ENCODE peak calls at places on chromosomes 3 and 15, in ten cellular contexts. U, L, J, R, I, F, M, B, O and W are unnamed samples.

GRCh38 chr15:29050870-29051269 is 165.1 kb downstream of the APBA2 start:
- DNase-seq in U (no peak), L (no peak), J (no peak), R (no peak), I (no peak), F (no peak), M (no peak), B (no peak), O (no peak), W (no peak)

GRCh38 chr3:150830094-150830681 is 67.2 kb upstream of the SIAH2 start:
- DNase-seq in U (no peak), L (peak), J (no peak), R (no peak), I (no peak), F (no peak), M (no peak), B (no peak), O (no peak), W (no peak)

GRCh38 chr3:179775416-179776122 is 122.7 kb downstream of the USP13 start:
- DNase-seq in U (no peak), L (no peak), J (no peak), R (no peak), I (peak), F (no peak), M (no peak), B (no peak), O (no peak), W (no peak)

GRCh38 chr3:194364652-194365434 is 4.7 kb downstream of the LRRC15 start:
- DNase-seq in U (no peak), L (no peak), J (no peak), R (peak), I (peak), F (no peak), M (no peak), B (no peak), O (no peak), W (no peak)

GRCh38 chr3:13537926-13538325 is 11.0 kb upstream of the FBLN2 start:
- DNase-seq in U (no peak), L (no peak), J (no peak), R (no peak), I (no peak), F (peak), M (no peak), B (no peak), O (no peak), W (no peak)

GRCh38 chr3:74613566-74613965 is 893 bp downstream of the CNTN3 start:
- DNase-seq in U (no peak), L (no peak), J (no peak), R (peak), I (no peak), F (no peak), M (peak), B (no peak), O (no peak), W (no peak)

GRCh38 chr3:87900061-87900460 is 158.7 kb downstream of the CGGBP1 start:
- DNase-seq in U (no peak), L (no peak), J (no peak), R (no peak), I (no peak), F (no peak), M (no peak), B (no peak), O (no peak), W (no peak)

GRCh38 chr3:119579366-119580147 is at the start of gene ADPRH:
- DNase-seq in U (peak), L (peak), J (peak), R (peak), I (peak), F (peak), M (peak), B (peak), O (peak), W (peak)

GRCh38 chr15:53962646-53963561 is 15.3 kb upstream of the UNC13C start:
- DNase-seq in U (no peak), L (peak), J (no peak), R (peak), I (no peak), F (no peak), M (peak), B (no peak), O (no peak), W (peak)

DNA sequence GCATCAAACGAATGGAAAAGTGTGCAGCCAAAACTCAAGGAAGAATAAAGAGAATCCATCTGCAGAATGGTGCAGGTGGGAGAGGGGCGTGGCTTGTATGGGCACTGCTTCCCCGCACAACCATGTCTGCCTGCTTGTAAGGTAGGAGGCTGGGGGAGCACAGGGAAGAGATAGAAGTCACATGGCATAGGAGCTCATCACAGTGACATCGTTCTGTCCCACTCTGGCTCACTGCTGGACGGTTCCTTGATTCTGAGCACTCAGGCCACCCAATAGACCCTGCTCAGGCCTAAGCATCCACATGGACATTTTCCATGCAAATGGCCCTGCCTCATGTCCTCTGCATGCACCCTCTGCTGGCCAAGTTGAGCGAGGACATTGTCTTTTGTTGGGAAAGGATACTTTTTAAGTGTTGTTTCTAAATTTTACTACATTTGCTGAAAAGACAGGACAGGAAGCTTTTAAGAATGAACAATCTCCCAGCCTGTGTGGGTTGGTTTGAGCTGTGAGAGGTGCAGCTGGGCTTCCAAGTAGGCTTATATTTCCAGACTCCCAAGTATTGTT is 3.1 kb downstream of the MYLK start:
- DNase-seq in U (no peak), L (no peak), J (no peak), R (peak), I (no peak), F (peak), M (no peak), B (no peak), O (no peak), W (no peak)
- TF ChIP-seq CTCF in U (no peak), L (peak), J (peak), R (peak), I (peak), F (peak), M (no peak), B (peak), O (no peak), W (no peak)

DNA sequence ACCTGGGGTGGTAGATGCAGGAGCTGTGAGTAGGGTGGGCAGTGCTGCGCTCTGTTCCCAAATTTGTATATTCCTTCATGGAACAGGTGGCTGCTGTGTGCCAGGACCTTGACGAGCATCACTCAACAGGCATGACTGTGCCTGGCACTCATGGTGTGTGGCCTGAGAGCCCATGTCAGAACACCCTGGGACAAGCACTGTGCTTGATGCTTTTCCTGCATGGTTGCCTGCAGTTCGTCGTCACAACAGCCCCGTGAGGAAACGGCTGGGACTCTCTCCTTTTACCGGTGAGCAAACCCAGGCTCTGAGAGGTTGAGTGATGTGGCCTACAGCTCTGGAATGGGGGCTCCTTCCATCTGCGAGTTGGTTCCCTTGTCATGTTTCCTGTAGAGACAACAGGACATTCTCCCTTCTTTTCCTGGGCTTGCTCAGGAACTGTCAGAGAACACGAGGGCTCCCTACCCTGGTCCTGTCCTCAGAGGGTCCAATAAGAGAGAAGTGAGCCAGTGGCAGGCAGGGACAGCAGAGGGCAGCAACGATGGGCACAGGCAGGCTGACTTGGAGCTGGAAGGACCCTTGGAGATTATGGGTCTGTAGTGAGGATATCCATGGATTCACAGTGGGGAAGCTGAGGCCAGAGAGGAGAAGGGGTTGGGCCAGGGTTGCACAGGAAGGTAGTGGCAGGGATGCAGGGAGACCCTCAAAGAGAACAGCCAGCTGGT is 37.4 kb downstream of the PRKCD start:
- DNase-seq in U (no peak), L (no peak), J (no peak), R (no peak), I (no peak), F (no peak), M (no peak), B (no peak), O (no peak), W (no peak)
- TF ChIP-seq CTCF in U (no peak), L (no peak), J (no peak), R (no peak), I (no peak), F (no peak), M (no peak), B (no peak), O (no peak), W (no peak)

DNA sequence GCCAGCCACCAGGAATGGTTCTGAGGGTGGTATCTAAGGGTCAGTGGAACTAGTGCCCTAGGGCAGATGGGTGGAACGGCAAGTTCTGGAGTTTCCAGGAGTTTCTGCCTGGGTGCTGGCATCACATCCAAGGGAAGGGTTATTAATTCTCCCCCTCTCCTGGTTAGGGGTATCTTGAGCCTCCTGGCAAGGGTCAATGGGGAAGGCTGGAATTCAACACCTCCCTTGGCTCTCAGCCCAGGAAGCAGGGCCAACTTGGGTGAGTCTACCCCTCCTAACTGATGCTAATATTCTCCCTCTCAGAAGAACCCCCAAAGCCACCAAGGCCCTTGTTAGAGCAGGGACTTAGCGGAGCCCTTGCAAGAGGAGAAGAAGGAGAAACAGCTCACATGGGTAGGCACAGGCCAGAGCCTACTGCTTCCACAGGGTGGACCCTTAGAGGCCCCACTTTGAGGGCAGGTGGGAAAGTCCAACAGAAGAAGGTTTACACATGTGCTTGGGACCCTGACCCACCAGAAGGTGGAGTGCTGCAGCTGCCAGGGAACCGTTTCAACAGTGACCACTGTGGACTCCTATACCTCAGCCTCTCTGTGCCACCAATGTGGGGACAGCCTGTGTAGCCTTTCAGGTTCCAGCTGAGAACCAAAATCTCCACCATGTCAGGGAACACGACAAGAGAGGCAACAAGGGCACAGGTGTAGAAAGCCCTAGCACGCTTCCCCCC is 3.3 kb downstream of the TMEM115 start:
- DNase-seq in U (no peak), L (no peak), J (no peak), R (peak), I (no peak), F (no peak), M (peak), B (no peak), O (no peak), W (no peak)
- TF ChIP-seq CTCF in U (no peak), L (no peak), J (no peak), R (no peak), I (no peak), F (no peak), M (no peak), B (no peak), O (no peak), W (no peak)

DNA sequence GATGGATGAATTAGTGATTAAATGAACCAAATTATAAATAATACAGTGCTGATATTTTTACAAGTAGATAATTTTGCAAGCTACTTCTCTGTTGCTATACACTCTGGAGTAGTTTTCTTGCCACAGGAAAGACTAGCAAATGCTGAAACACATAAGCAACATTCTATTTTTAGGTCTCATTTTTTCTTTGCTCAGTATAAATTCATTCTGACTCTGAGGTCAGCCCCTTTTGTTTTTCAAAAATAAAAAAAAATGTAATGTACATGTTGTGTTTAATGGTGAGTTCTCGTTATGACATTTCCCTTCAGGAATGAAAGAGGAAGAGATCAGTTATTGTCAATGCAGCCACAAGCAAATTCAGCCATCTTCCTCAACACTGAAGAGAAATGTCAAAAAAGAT is 24.9 kb downstream of the GJD2 start:
- DNase-seq in U (no peak), L (no peak), J (no peak), R (no peak), I (no peak), F (no peak), M (no peak), B (no peak), O (no peak), W (no peak)
- TF ChIP-seq CTCF in U (no peak), L (no peak), J (no peak), R (no peak), I (no peak), F (no peak), M (no peak), B (no peak), O (no peak), W (no peak)

DNA sequence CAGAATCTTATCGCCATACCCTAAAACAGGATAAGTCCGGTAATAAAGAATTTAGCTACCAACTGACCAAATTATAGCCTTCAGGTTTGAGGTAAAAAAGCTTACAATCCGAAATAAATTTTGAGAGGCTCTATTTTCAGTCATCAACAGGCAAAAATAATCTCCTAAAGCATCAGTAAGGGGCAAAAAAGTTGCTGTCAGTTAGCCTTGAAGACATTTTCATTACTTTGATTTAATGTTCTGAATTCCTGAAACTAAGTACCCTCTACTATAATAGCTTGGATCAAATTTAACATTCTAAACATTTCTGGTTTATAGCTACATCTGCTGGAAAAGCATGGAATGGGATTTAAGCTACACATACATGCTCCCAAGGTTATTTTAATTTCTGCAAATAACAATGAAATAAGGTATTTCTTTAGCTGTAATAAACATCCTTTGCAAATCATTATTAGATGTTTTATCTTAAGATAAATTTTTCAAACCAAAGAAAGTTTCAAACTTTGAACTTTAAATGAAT is 245.5 kb downstream of the ULK4 start:
- DNase-seq in U (no peak), L (no peak), J (no peak), R (no peak), I (no peak), F (no peak), M (no peak), B (no peak), O (no peak), W (no peak)
- TF ChIP-seq CTCF in U (peak), L (no peak), J (no peak), R (peak), I (no peak), F (peak), M (no peak), B (peak), O (no peak), W (no peak)

DNA sequence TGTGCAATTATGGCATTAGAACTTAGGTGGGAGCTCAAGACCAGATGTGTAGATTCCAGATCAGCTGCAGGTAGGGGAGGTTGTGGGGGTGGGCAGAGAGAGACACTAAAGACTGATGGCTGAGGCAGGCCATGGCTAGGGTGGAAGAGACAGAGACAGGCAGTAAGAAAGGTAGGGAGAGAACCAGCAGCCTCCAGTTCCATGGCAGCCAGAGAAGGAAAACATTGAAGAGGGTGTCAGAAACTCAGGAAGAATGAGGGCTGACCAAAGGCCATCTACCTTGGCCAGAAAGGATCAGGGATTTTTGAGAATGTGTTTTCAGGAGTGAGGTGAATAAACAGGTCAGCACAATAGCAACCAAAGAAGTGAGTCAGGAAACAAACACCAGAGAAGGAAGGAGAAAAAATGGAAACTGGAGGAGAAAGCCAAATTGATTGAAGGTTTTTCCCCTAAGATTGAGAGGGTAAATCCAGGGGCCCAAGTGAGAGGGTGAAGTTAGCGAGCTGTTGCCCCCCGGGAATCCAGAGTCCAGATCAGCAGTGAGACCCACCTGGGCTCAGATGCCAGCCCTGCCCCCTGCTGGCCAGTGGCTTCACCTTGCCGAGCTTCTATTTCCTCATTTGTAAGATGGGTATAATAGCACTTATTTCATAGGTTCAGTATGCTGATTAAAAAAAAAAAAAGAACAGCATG is 41.0 kb downstream of the ABHD2 start:
- DNase-seq in U (no peak), L (peak), J (peak), R (peak), I (peak), F (no peak), M (peak), B (no peak), O (peak), W (no peak)
- TF ChIP-seq CTCF in U (peak), L (peak), J (peak), R (peak), I (peak), F (peak), M (no peak), B (peak), O (peak), W (no peak)